ENCODE peak calls at places on chromosomes 4 and X, in nine cellular contexts. One of them, this sample, is unnamed.

GRCh38 chrX:72042860-72043248 is 88.9 kb downstream of the RTL5 start:
- DNase-seq in IMR-90: no peak
- DNase-seq in activated CD4-positive, CD25-positive, alpha-beta regulatory T cell: no peak
- DNase-seq in SJSA1: no peak
- DNase-seq in EL: no peak
- DNase-seq in endodermal cell: peak
- DNase-seq in activated CD8-positive, alpha-beta memory T cell treated with anti-CD3 and anti-CD28 coated beads for 1 hour: no peak
- DNase-seq in hippocampal formation: no peak
- DNase-seq in HCEC 1CT: no peak
- DNase-seq in this sample: no peak

GRCh38 chrX:94400488-94400887 is 726.5 kb downstream of the FAM133A start:
- DNase-seq in IMR-90: no peak
- DNase-seq in activated CD4-positive, CD25-positive, alpha-beta regulatory T cell: no peak
- DNase-seq in SJSA1: no peak
- DNase-seq in EL: no peak
- DNase-seq in endodermal cell: peak
- DNase-seq in activated CD8-positive, alpha-beta memory T cell treated with anti-CD3 and anti-CD28 coated beads for 1 hour: no peak
- DNase-seq in hippocampal formation: no peak
- DNase-seq in HCEC 1CT: no peak
- DNase-seq in this sample: no peak

GRCh38 chrX:148567229-148567628 is 66.8 kb downstream of the AFF2 start:
- DNase-seq in IMR-90: peak
- DNase-seq in activated CD4-positive, CD25-positive, alpha-beta regulatory T cell: no peak
- DNase-seq in SJSA1: peak
- DNase-seq in EL: no peak
- DNase-seq in endodermal cell: no peak
- DNase-seq in activated CD8-positive, alpha-beta memory T cell treated with anti-CD3 and anti-CD28 coated beads for 1 hour: no peak
- DNase-seq in hippocampal formation: no peak
- DNase-seq in HCEC 1CT: no peak
- DNase-seq in this sample: no peak

GRCh38 chr4:188551156-188551555 is 411.9 kb downstream of the TRIML1 start:
- DNase-seq in IMR-90: peak
- DNase-seq in activated CD4-positive, CD25-positive, alpha-beta regulatory T cell: no peak
- DNase-seq in SJSA1: no peak
- DNase-seq in EL: no peak
- DNase-seq in endodermal cell: no peak
- DNase-seq in activated CD8-positive, alpha-beta memory T cell treated with anti-CD3 and anti-CD28 coated beads for 1 hour: no peak
- DNase-seq in hippocampal formation: no peak
- DNase-seq in HCEC 1CT: no peak
- DNase-seq in this sample: no peak

GRCh38 chrX:149131780-149132179 is 373.3 kb downstream of the IDS start:
- DNase-seq in IMR-90: no peak
- DNase-seq in activated CD4-positive, CD25-positive, alpha-beta regulatory T cell: no peak
- DNase-seq in SJSA1: no peak
- DNase-seq in EL: no peak
- DNase-seq in endodermal cell: no peak
- DNase-seq in activated CD8-positive, alpha-beta memory T cell treated with anti-CD3 and anti-CD28 coated beads for 1 hour: no peak
- DNase-seq in hippocampal formation: no peak
- DNase-seq in HCEC 1CT: no peak
- DNase-seq in this sample: no peak

GRCh38 chr4:77586953-77587383 is 18.7 kb upstream of the CXCL13 start:
- DNase-seq in IMR-90: no peak
- DNase-seq in activated CD4-positive, CD25-positive, alpha-beta regulatory T cell: no peak
- DNase-seq in SJSA1: no peak
- DNase-seq in EL: no peak
- DNase-seq in endodermal cell: no peak
- DNase-seq in activated CD8-positive, alpha-beta memory T cell treated with anti-CD3 and anti-CD28 coated beads for 1 hour: no peak
- DNase-seq in hippocampal formation: no peak
- DNase-seq in HCEC 1CT: no peak
- DNase-seq in this sample: no peak

GRCh38 chr4:37873383-37873782 is 17.5 kb upstream of the TBC1D1 start:
- DNase-seq in IMR-90: peak
- DNase-seq in activated CD4-positive, CD25-positive, alpha-beta regulatory T cell: no peak
- DNase-seq in SJSA1: no peak
- DNase-seq in EL: peak
- DNase-seq in endodermal cell: no peak
- DNase-seq in activated CD8-positive, alpha-beta memory T cell treated with anti-CD3 and anti-CD28 coated beads for 1 hour: no peak
- DNase-seq in hippocampal formation: no peak
- DNase-seq in HCEC 1CT: peak
- DNase-seq in this sample: peak

GRCh38 chr4:879730-880079 is 52.4 kb downstream of the GAK start:
- DNase-seq in IMR-90: no peak
- DNase-seq in activated CD4-positive, CD25-positive, alpha-beta regulatory T cell: peak
- DNase-seq in SJSA1: no peak
- DNase-seq in EL: no peak
- DNase-seq in endodermal cell: no peak
- DNase-seq in activated CD8-positive, alpha-beta memory T cell treated with anti-CD3 and anti-CD28 coated beads for 1 hour: no peak
- DNase-seq in hippocampal formation: no peak
- DNase-seq in HCEC 1CT: no peak
- DNase-seq in this sample: peak

GRCh38 chrX:67436867-67437266 is 107.0 kb upstream of the AR start:
- DNase-seq in IMR-90: no peak
- DNase-seq in activated CD4-positive, CD25-positive, alpha-beta regulatory T cell: no peak
- DNase-seq in SJSA1: no peak
- DNase-seq in EL: no peak
- DNase-seq in endodermal cell: no peak
- DNase-seq in activated CD8-positive, alpha-beta memory T cell treated with anti-CD3 and anti-CD28 coated beads for 1 hour: no peak
- DNase-seq in hippocampal formation: no peak
- DNase-seq in HCEC 1CT: no peak
- DNase-seq in this sample: no peak

GRCh38 chr4:2930135-2930805 is 32.9 kb downstream of the NOP14 start:
- DNase-seq in IMR-90: no peak
- DNase-seq in activated CD4-positive, CD25-positive, alpha-beta regulatory T cell: no peak
- DNase-seq in SJSA1: no peak
- DNase-seq in EL: no peak
- DNase-seq in endodermal cell: no peak
- DNase-seq in activated CD8-positive, alpha-beta memory T cell treated with anti-CD3 and anti-CD28 coated beads for 1 hour: no peak
- DNase-seq in hippocampal formation: no peak
- DNase-seq in HCEC 1CT: no peak
- DNase-seq in this sample: no peak

GRCh38 chr4:6782147-6782845 is at the start of gene KIAA0232:
- DNase-seq in IMR-90: peak
- DNase-seq in activated CD4-positive, CD25-positive, alpha-beta regulatory T cell: peak
- DNase-seq in SJSA1: peak
- DNase-seq in EL: peak
- DNase-seq in endodermal cell: peak
- DNase-seq in activated CD8-positive, alpha-beta memory T cell treated with anti-CD3 and anti-CD28 coated beads for 1 hour: peak
- DNase-seq in hippocampal formation: peak
- DNase-seq in HCEC 1CT: peak
- DNase-seq in this sample: peak

GRCh38 chr4:147096667-147097604 is 151.3 kb upstream of the TTC29 start:
- DNase-seq in IMR-90: peak
- DNase-seq in activated CD4-positive, CD25-positive, alpha-beta regulatory T cell: no peak
- DNase-seq in SJSA1: no peak
- DNase-seq in EL: peak
- DNase-seq in endodermal cell: no peak
- DNase-seq in activated CD8-positive, alpha-beta memory T cell treated with anti-CD3 and anti-CD28 coated beads for 1 hour: no peak
- DNase-seq in hippocampal formation: peak
- DNase-seq in HCEC 1CT: peak
- DNase-seq in this sample: peak

GRCh38 chrX:138775501-138775900 is 64.0 kb upstream of the FGF13 start:
- DNase-seq in IMR-90: peak
- DNase-seq in activated CD4-positive, CD25-positive, alpha-beta regulatory T cell: no peak
- DNase-seq in SJSA1: no peak
- DNase-seq in EL: peak
- DNase-seq in endodermal cell: no peak
- DNase-seq in activated CD8-positive, alpha-beta memory T cell treated with anti-CD3 and anti-CD28 coated beads for 1 hour: no peak
- DNase-seq in hippocampal formation: peak
- DNase-seq in HCEC 1CT: peak
- DNase-seq in this sample: peak

GRCh38 chr4:31979988-31980387 is 1259.8 kb downstream of the PCDH7 start:
- DNase-seq in IMR-90: no peak
- DNase-seq in activated CD4-positive, CD25-positive, alpha-beta regulatory T cell: no peak
- DNase-seq in SJSA1: no peak
- DNase-seq in EL: no peak
- DNase-seq in endodermal cell: no peak
- DNase-seq in activated CD8-positive, alpha-beta memory T cell treated with anti-CD3 and anti-CD28 coated beads for 1 hour: no peak
- DNase-seq in hippocampal formation: no peak
- DNase-seq in HCEC 1CT: no peak
- DNase-seq in this sample: no peak

GRCh38 chr4:13990596-13991589 is 363.4 kb upstream of the BOD1L1 start:
- DNase-seq in IMR-90: peak
- DNase-seq in activated CD4-positive, CD25-positive, alpha-beta regulatory T cell: no peak
- DNase-seq in SJSA1: no peak
- DNase-seq in EL: peak
- DNase-seq in endodermal cell: no peak
- DNase-seq in activated CD8-positive, alpha-beta memory T cell treated with anti-CD3 and anti-CD28 coated beads for 1 hour: no peak
- DNase-seq in hippocampal formation: no peak
- DNase-seq in HCEC 1CT: peak
- DNase-seq in this sample: peak

GRCh38 chr4:184732126-184732525 is 1.8 kb downstream of the CENPU start:
- DNase-seq in IMR-90: peak
- DNase-seq in activated CD4-positive, CD25-positive, alpha-beta regulatory T cell: no peak
- DNase-seq in SJSA1: no peak
- DNase-seq in EL: peak
- DNase-seq in endodermal cell: no peak
- DNase-seq in activated CD8-positive, alpha-beta memory T cell treated with anti-CD3 and anti-CD28 coated beads for 1 hour: no peak
- DNase-seq in hippocampal formation: no peak
- DNase-seq in HCEC 1CT: no peak
- DNase-seq in this sample: no peak

GRCh38 chr4:164935363-164935762 is 42.1 kb downstream of the TRIM61 start:
- DNase-seq in IMR-90: no peak
- DNase-seq in activated CD4-positive, CD25-positive, alpha-beta regulatory T cell: no peak
- DNase-seq in SJSA1: no peak
- DNase-seq in EL: peak
- DNase-seq in endodermal cell: peak
- DNase-seq in activated CD8-positive, alpha-beta memory T cell treated with anti-CD3 and anti-CD28 coated beads for 1 hour: no peak
- DNase-seq in hippocampal formation: no peak
- DNase-seq in HCEC 1CT: no peak
- DNase-seq in this sample: no peak

GRCh38 chr4:79900182-79900581 is 172.8 kb downstream of the ANTXR2 start:
- DNase-seq in IMR-90: no peak
- DNase-seq in activated CD4-positive, CD25-positive, alpha-beta regulatory T cell: no peak
- DNase-seq in SJSA1: no peak
- DNase-seq in EL: no peak
- DNase-seq in endodermal cell: no peak
- DNase-seq in activated CD8-positive, alpha-beta memory T cell treated with anti-CD3 and anti-CD28 coated beads for 1 hour: no peak
- DNase-seq in hippocampal formation: no peak
- DNase-seq in HCEC 1CT: no peak
- DNase-seq in this sample: no peak

GRCh38 chrX:153226344-153227190 is 47.5 kb downstream of the MAGEA1 start:
- DNase-seq in IMR-90: peak
- DNase-seq in activated CD4-positive, CD25-positive, alpha-beta regulatory T cell: no peak
- DNase-seq in SJSA1: no peak
- DNase-seq in EL: peak
- DNase-seq in endodermal cell: peak
- DNase-seq in activated CD8-positive, alpha-beta memory T cell treated with anti-CD3 and anti-CD28 coated beads for 1 hour: no peak
- DNase-seq in hippocampal formation: no peak
- DNase-seq in HCEC 1CT: peak
- DNase-seq in this sample: peak

GRCh38 chr4:11889099-11889498 is 460.4 kb upstream of the HS3ST1 start:
- DNase-seq in IMR-90: no peak
- DNase-seq in activated CD4-positive, CD25-positive, alpha-beta regulatory T cell: no peak
- DNase-seq in SJSA1: no peak
- DNase-seq in EL: no peak
- DNase-seq in endodermal cell: no peak
- DNase-seq in activated CD8-positive, alpha-beta memory T cell treated with anti-CD3 and anti-CD28 coated beads for 1 hour: no peak
- DNase-seq in hippocampal formation: no peak
- DNase-seq in HCEC 1CT: no peak
- DNase-seq in this sample: no peak

GRCh38 chr4:53591372-53591892 is at the start of gene LNX1:
- DNase-seq in IMR-90: no peak
- DNase-seq in activated CD4-positive, CD25-positive, alpha-beta regulatory T cell: no peak
- DNase-seq in SJSA1: no peak
- DNase-seq in EL: no peak
- DNase-seq in endodermal cell: peak
- DNase-seq in activated CD8-positive, alpha-beta memory T cell treated with anti-CD3 and anti-CD28 coated beads for 1 hour: no peak
- DNase-seq in hippocampal formation: no peak
- DNase-seq in HCEC 1CT: no peak
- DNase-seq in this sample: peak

This sample was measured in small intestine.